ENCODE peak calls at places on chromosomes 3 and 15, in eight cellular contexts. S is heart left ventricle, C is endothelial cell, T is ovary, Z is suprapubic skin, O is HFFc6, Q is AG09309, P is fibroblast of lung. N is an unnamed sample.

GRCh38 chr3:147361671-147362420 is 44.5 kb downstream of the ZIC4 start:
- DNase-seq in S (no peak), C (peak; percentile 87), T (no peak), Z (no peak), O (no peak), Q (no peak), P (no peak), N (no peak)

GRCh38 chr3:196463804-196464203 is 31.6 kb upstream of the UBXN7 start:
- DNase-seq in S (no peak), C (no peak), T (no peak), Z (no peak), O (no peak), Q (no peak), P (no peak), N (no peak)

GRCh38 chr15:63296195-63296594 is 18.8 kb downstream of the APH1B start:
- DNase-seq in S (peak; percentile 13), C (no peak), T (no peak), Z (no peak), O (no peak), Q (no peak), P (peak; percentile 4), N (no peak)

GRCh38 chr3:143482106-143483088 is 362.8 kb downstream of the CHST2 start:
- DNase-seq in S (no peak), C (no peak), T (no peak), Z (no peak), O (no peak), Q (no peak), P (peak; percentile 31), N (no peak)

GRCh38 chr15:71957026-71957425 is 146.7 kb downstream of the NR2E3 start:
- DNase-seq in S (no peak), C (no peak), T (no peak), Z (no peak), O (no peak), Q (no peak), P (peak; percentile 22), N (no peak)

GRCh38 chr3:169772530-169772950 is 656 bp upstream of the MYNN start:
- DNase-seq in S (peak; percentile 73), C (peak; percentile 50), T (peak; percentile 80), Z (no peak), O (peak; percentile 66), Q (peak; percentile 45), P (peak; percentile 77), N (peak; percentile 87)

GRCh38 chr3:72234394-72234793 is 449.4 kb upstream of the PROK2 start:
- DNase-seq in S (no peak), C (no peak), T (peak; percentile 46), Z (no peak), O (peak; percentile 45), Q (peak; percentile 76), P (peak; percentile 88), N (no peak)

GRCh38 chr15:52877255-52877654 is 87.1 kb upstream of the ONECUT1 start:
- DNase-seq in S (no peak), C (no peak), T (no peak), Z (no peak), O (no peak), Q (no peak), P (no peak), N (no peak)

GRCh38 chr3:128322030-128323022 is 144.4 kb downstream of the DNAJB8 start:
- DNase-seq in S (peak; percentile 45), C (peak; percentile 77), T (no peak), Z (no peak), O (peak; percentile 42), Q (no peak), P (peak; percentile 29), N (peak; percentile 83)

GRCh38 chr3:52636673-52637072 is 49.0 kb downstream of the PBRM1 start:
- DNase-seq in S (no peak), C (no peak), T (no peak), Z (no peak), O (no peak), Q (no peak), P (peak; percentile 35), N (no peak)

GRCh38 chr15:67660874-67661606 is 118.5 kb downstream of the MAP2K5 start:
- DNase-seq in S (no peak), C (no peak), T (no peak), Z (no peak), O (no peak), Q (no peak), P (no peak), N (no peak)

GRCh38 chr3:29606416-29606815 is 325.5 kb downstream of the RBMS3 start:
- DNase-seq in S (no peak), C (no peak), T (no peak), Z (no peak), O (no peak), Q (no peak), P (no peak), N (no peak)

GRCh38 chr3:55169608-55170010 is 241.8 kb upstream of the LRTM1 start:
- DNase-seq in S (no peak), C (no peak), T (no peak), Z (no peak), O (peak; percentile 99), Q (peak; percentile 100), P (peak; percentile 100), N (no peak)

GRCh38 chr3:66602237-66602636 is 101.4 kb upstream of the LRIG1 start:
- DNase-seq in S (no peak), C (no peak), T (no peak), Z (no peak), O (no peak), Q (no peak), P (peak; percentile 63), N (no peak)

GRCh38 chr3:12670789-12671450 is 7.0 kb upstream of the RAF1 start:
- DNase-seq in S (no peak), C (no peak), T (no peak), Z (peak; percentile 40), O (no peak), Q (no peak), P (no peak), N (no peak)

GRCh38 chr15:67915374-67916050 is 75.7 kb upstream of the RNU6-1 start:
- DNase-seq in S (peak; percentile 47), C (no peak), T (peak; percentile 61), Z (no peak), O (no peak), Q (no peak), P (no peak), N (no peak)

GRCh38 chr15:73464602-73465001 is 21.6 kb downstream of the REC114 start:
- DNase-seq in S (no peak), C (peak; percentile 21), T (no peak), Z (no peak), O (no peak), Q (no peak), P (no peak), N (no peak)

GRCh38 chr3:123951522-123952447 is 9.2 kb downstream of the CCDC14 start:
- DNase-seq in S (no peak), C (no peak), T (no peak), Z (no peak), O (no peak), Q (no peak), P (peak; percentile 16), N (no peak)

GRCh38 chr3:127747751-127748521 is 74.4 kb downstream of the MGLL start:
- DNase-seq in S (peak; percentile 80), C (no peak), T (peak; percentile 38), Z (peak; percentile 90), O (peak; percentile 97), Q (peak; percentile 78), P (peak; percentile 88), N (no peak)

GRCh38 chr15:38670142-38671002 is 105.8 kb upstream of the RASGRP1 start:
- DNase-seq in S (no peak), C (no peak), T (no peak), Z (no peak), O (no peak), Q (no peak), P (no peak), N (no peak)
- TF ChIP-seq CTCF in S (no peak), C (no peak), T (no peak), Z (no peak), O (no peak), Q (no peak), P (no peak), N (no peak)

DNA sequence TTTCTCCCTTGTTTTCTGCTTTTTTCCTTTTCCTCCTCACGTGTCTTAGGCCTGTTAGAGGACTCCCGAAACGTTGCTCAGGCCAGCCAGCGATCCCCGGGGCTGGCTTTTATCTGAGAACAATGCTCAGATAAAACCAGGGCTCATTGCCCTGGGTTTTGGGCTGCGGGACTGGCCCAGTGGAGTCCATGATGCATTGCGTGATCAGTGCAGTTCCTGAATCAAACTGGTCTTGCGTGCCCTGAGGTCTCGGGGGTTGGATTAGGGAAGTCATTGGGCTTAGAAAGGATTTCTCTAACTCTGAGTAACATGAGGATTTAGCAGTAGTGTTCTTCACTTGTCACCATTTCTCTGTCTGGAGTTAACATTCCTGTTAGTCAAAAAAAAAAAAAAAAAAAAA is 66.3 kb downstream of the CCR1 start:
- DNase-seq in S (no peak), C (no peak), T (no peak), Z (no peak), O (no peak), Q (no peak), P (no peak), N (no peak)
- TF ChIP-seq CTCF in S (no peak), C (no peak), T (no peak), Z (no peak), O (no peak), Q (no peak), P (no peak), N (no peak)

GRCh38 chr15:88477126-88477525 is 9.6 kb downstream of the MRPS11 start:
- DNase-seq in S (no peak), C (no peak), T (no peak), Z (peak; percentile 23), O (no peak), Q (no peak), P (no peak), N (no peak)

GRCh38 chr15:88480981-88481380 is 13.5 kb downstream of the MRPS11 start:
- DNase-seq in S (no peak), C (no peak), T (no peak), Z (peak; percentile 21), O (no peak), Q (no peak), P (no peak), N (no peak)

GRCh38 chr15:88477885-88478284 is 10.4 kb downstream of the MRPS11 start:
- DNase-seq in S (no peak), C (no peak), T (no peak), Z (peak; percentile 61), O (no peak), Q (no peak), P (no peak), N (no peak)

GRCh38 chr15:88479169-88479568 is 11.7 kb downstream of the MRPS11 start:
- DNase-seq in S (no peak), C (no peak), T (no peak), Z (no peak), O (no peak), Q (no peak), P (no peak), N (no peak)

DNA sequence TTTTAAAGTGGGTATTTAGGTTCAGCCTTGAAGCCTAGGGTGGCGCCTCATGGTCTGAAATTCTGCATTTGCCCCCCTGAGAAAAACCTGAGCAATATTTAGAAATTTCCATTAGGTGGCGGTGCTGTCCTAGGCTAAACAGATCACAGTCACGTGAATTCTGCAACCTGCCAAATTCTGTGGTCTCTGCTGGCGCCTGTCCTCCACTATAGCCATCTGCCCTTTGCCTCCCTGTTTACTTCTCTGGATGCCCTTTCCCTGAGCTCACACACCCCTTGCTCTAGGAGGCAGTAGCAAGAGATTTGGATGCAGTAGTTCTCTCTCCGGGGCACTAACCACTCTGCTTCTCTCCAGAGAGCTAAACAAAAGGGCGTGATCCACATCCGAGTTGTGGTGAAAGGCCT is 9.1 kb downstream of the MRPS11 start:
- DNase-seq in S (peak; percentile 55), C (peak; percentile 32), T (peak; percentile 35), Z (peak; percentile 55), O (peak; percentile 49), Q (no peak), P (peak; percentile 43), N (no peak)
- TF ChIP-seq CTCF in S (peak; percentile 43), C (peak; percentile 62), T (peak; percentile 33), Z (no peak), O (peak; percentile 83), Q (peak; percentile 57), P (peak; percentile 67), N (peak; percentile 59)

GRCh38 chr15:70093070-70093469 is 4.6 kb downstream of the TLE3 start:
- DNase-seq in S (no peak), C (no peak), T (no peak), Z (no peak), O (no peak), Q (no peak), P (no peak), N (no peak)
- TF ChIP-seq CTCF in S (no peak), C (no peak), T (no peak), Z (no peak), O (no peak), Q (no peak), P (no peak), N (no peak)